ENCODE peak calls at places on chromosomes 16 and 17, in nine cellular contexts. P is AG10803; N is SW 1271; Z is NCI-H526; W is omental fat pad; X is C1 segment of cervical spinal cord; H is activated naive CD4-positive, alpha-beta T cell; B is nephron progenitor cell; C is NCI-H2029. F is an unnamed sample.
A peak's percentile ranks its signal among the peaks of the same experiment; 100 is the strongest.

GRCh38 chr17:49845210-49845782 is 2.6 kb downstream of the TAC4 start:
- DNase-seq in W (no peak), X (no peak), Z (no peak), C (no peak), P (no peak), B (no peak), H (no peak), N (no peak), F (no peak)

GRCh38 chr16:17578921-17579876 is 108.4 kb upstream of the XYLT1 start:
- DNase-seq in B (peak; percentile 74), P (peak; percentile 89), C (peak; percentile 36), W (no peak), H (peak; percentile 14), X (peak; percentile 3), Z (no peak), N (peak; percentile 6), F (peak; percentile 7)

GRCh38 chr16:12132290-12132689 is 155.8 kb downstream of the SNX29 start:
- DNase-seq in B (no peak), H (no peak), P (peak; percentile 70), W (no peak), Z (no peak), C (no peak), X (no peak), N (no peak), F (no peak)

GRCh38 chr17:31919802-31920525 is 16.8 kb upstream of the SUZ12 start:
- DNase-seq in H (no peak), Z (no peak), C (no peak), P (no peak), N (no peak), W (no peak), B (no peak), X (no peak), F (no peak)

GRCh38 chr16:50326835-50327465 is 41.8 kb downstream of the BRD7 start:
- DNase-seq in N (no peak), W (no peak), X (no peak), B (no peak), P (peak; percentile 40), H (peak; percentile 35), Z (no peak), C (no peak), F (no peak)

GRCh38 chr17:40490289-40490853 is 11.1 kb downstream of the TNS4 start:
- DNase-seq in H (peak; percentile 22), C (no peak), B (peak; percentile 25), P (peak; percentile 86), X (peak; percentile 62), Z (peak; percentile 28), W (no peak), N (no peak), F (peak; percentile 64)

GRCh38 chr16:84819644-84820304 is at the start of gene CRISPLD2:
- DNase-seq in B (peak; percentile 100), W (peak; percentile 80), P (peak; percentile 86), Z (peak; percentile 67), C (peak; percentile 65), N (peak; percentile 81), H (peak; percentile 87), X (peak; percentile 58), F (no peak)

GRCh38 chr17:61284174-61284573 is 115.5 kb upstream of the TBX2 start:
- DNase-seq in X (no peak), W (no peak), H (no peak), Z (no peak), C (no peak), N (no peak), B (peak; percentile 5), P (peak; percentile 80), F (peak; percentile 77)

GRCh38 chr17:50841949-50842354 is 6.6 kb downstream of the WFIKKN2 start:
- DNase-seq in H (peak; percentile 36), W (peak; percentile 49), C (peak; percentile 20), Z (no peak), P (peak; percentile 55), X (peak; percentile 23), N (peak; percentile 38), B (peak; percentile 83), F (no peak)

GRCh38 chr16:50442221-50442620 is 73.4 kb upstream of the BRD7 start:
- DNase-seq in H (no peak), P (no peak), B (no peak), X (no peak), Z (no peak), N (no peak), W (no peak), C (no peak), F (no peak)

GRCh38 chr17:31509805-31510177 is 118.3 kb downstream of the RAB11FIP4 start:
- DNase-seq in W (no peak), P (no peak), B (no peak), N (no peak), Z (no peak), H (no peak), X (no peak), C (no peak), F (no peak)

GRCh38 chr16:85911531-85911930 is 12.6 kb downstream of the IRF8 start:
- DNase-seq in B (no peak), N (no peak), X (no peak), W (no peak), C (no peak), H (no peak), P (no peak), Z (no peak), F (no peak)

GRCh38 chr16:21001262-21001661 is 100.7 kb downstream of the LYRM1 start:
- DNase-seq in X (no peak), P (peak; percentile 4), B (peak; percentile 21), N (no peak), C (no peak), W (no peak), Z (no peak), H (no peak), F (no peak)

GRCh38 chr16:69741951-69742904 is 12.5 kb downstream of the NOB1 start:
- DNase-seq in C (no peak), N (no peak), X (no peak), H (no peak), P (no peak), Z (no peak), W (peak; percentile 78), B (no peak), F (no peak)

GRCh38 chr16:2713523-2713922 is 6.5 kb downstream of the PRSS27 start:
- DNase-seq in X (no peak), Z (no peak), N (no peak), H (no peak), B (no peak), C (no peak), P (no peak), W (no peak), F (no peak)

GRCh38 chr17:72334205-72334604 is 213.4 kb downstream of the SOX9 start:
- DNase-seq in B (no peak), H (no peak), X (no peak), P (peak; percentile 77), W (no peak), Z (no peak), C (no peak), N (no peak), F (no peak)

GRCh38 chr17:48378238-48378637 is 51.8 kb downstream of the SKAP1 start:
- DNase-seq in P (no peak), Z (no peak), X (no peak), H (no peak), W (no peak), N (no peak), B (no peak), C (no peak), F (no peak)

GRCh38 chr17:82859431-82860403 is 19.9 kb upstream of the ZNF750 start:
- DNase-seq in N (no peak), C (no peak), X (no peak), Z (no peak), P (peak; percentile 39), W (no peak), B (peak; percentile 71), H (peak; percentile 28), F (peak; percentile 87)

GRCh38 chr16:12796498-12796897 is 7.2 kb downstream of the CPPED1 start:
- DNase-seq in Z (no peak), W (no peak), C (no peak), N (peak; percentile 8), P (no peak), X (no peak), B (no peak), H (no peak), F (no peak)

GRCh38 chr17:1967092-1967662 is 58.0 kb downstream of the RTN4RL1 start:
- DNase-seq in H (no peak), N (no peak), W (no peak), P (no peak), B (no peak), Z (no peak), C (no peak), X (no peak), F (no peak)

GRCh38 chr16:4866586-4866985 is 19.3 kb downstream of the UBN1 start:
- DNase-seq in H (no peak), W (no peak), P (no peak), C (no peak), Z (no peak), X (no peak), N (no peak), B (no peak), F (no peak)

GRCh38 chr17:8807070-8807550 is 7.9 kb upstream of the MFSD6L start:
- DNase-seq in N (no peak), C (no peak), Z (no peak), W (no peak), X (no peak), P (no peak), H (no peak), B (no peak), F (no peak)

GRCh38 chr17:50863221-50863843 is 2.8 kb downstream of the TOB1 start:
- DNase-seq in H (no peak), X (peak; percentile 58), P (no peak), W (no peak), B (peak; percentile 46), Z (peak; percentile 32), N (peak; percentile 30), C (no peak), F (no peak)